ENCODE peak calls at places on chromosome 6, in four cellular contexts. A is K562, U is A549, T is GM12878. V is an unnamed sample.

GRCh38 chr6:89035252-89036106 is 45.1 kb upstream of the PNRC1 start:
- DNase-seq in A (peak), U (peak), T (no peak), V (peak)

GRCh38 chr6:56091159-56091869 is 156.1 kb downstream of the COL21A1 start:
- DNase-seq in A (no peak), U (no peak), T (no peak), V (peak)

GRCh38 chr6:41191569-41191968 is 9.4 kb downstream of the TREML2 start:
- DNase-seq in A (peak), U (peak), T (no peak), V (no peak)

GRCh38 chr6:26660096-26660425 is 515 bp upstream of the ZNF322 start:
- DNase-seq in A (peak), U (peak), T (no peak), V (peak)

GRCh38 chr6:5190467-5190866 is 70.3 kb downstream of the LYRM4 start:
- DNase-seq in A (no peak), U (peak), T (no peak), V (peak)

GRCh38 chr6:73143551-73143950 is 81.7 kb downstream of the KHDC1L start:
- DNase-seq in A (no peak), U (no peak), T (no peak), V (no peak)

GRCh38 chr6:34324738-34325444 is 67.6 kb downstream of the NUDT3 start:
- DNase-seq in A (no peak), U (no peak), T (no peak), V (peak)

GRCh38 chr6:108798672-108799355 is 49.4 kb upstream of the ARMC2 start:
- DNase-seq in A (no peak), U (no peak), T (no peak), V (no peak)

GRCh38 chr6:54618597-54618996 is 228.0 kb upstream of the FAM83B start:
- DNase-seq in A (no peak), U (no peak), T (no peak), V (no peak)

GRCh38 chr6:101195581-101195980 is 197.9 kb upstream of the GRIK2 start:
- DNase-seq in A (no peak), U (no peak), T (no peak), V (peak)

GRCh38 chr6:33905081-33905609 is 101.3 kb upstream of the MLN start:
- DNase-seq in A (peak), U (no peak), T (peak), V (no peak)

GRCh38 chr6:15246217-15247211 is 645 bp downstream of the JARID2 start:
- DNase-seq in A (no peak), U (no peak), T (no peak), V (peak)

GRCh38 chr6:11094411-11094851 is 797 bp downstream of the SMIM13 start:
- DNase-seq in A (peak), U (peak), T (no peak), V (peak)

GRCh38 chr6:37323568-37323967 is 30.2 kb upstream of the RNF8 start:
- DNase-seq in A (no peak), U (no peak), T (no peak), V (peak)

GRCh38 chr6:138540468-138540867 is 41.2 kb upstream of the NHSL1 start:
- DNase-seq in A (no peak), U (no peak), T (no peak), V (peak)

GRCh38 chr6:169386431-169387057 is 132.9 kb upstream of the THBS2 start:
- DNase-seq in A (no peak), U (no peak), T (no peak), V (peak)

GRCh38 chr6:154399097-154399496 is 42.5 kb upstream of the IPCEF1 start:
- DNase-seq in A (no peak), U (no peak), T (no peak), V (peak)

GRCh38 chr6:149846321-149846720 is 17.8 kb downstream of the LRP11 start:
- DNase-seq in A (no peak), U (no peak), T (no peak), V (peak)

GRCh38 chr6:113351183-113351834 is 505.8 kb upstream of the MARCKS start:
- DNase-seq in A (no peak), U (no peak), T (no peak), V (peak)

GRCh38 chr6:134352786-134353480 is 35.0 kb upstream of the SGK1 start:
- DNase-seq in A (no peak), U (no peak), T (no peak), V (peak)

GRCh38 chr6:126307859-126308258 is 32.1 kb upstream of the CENPW start:
- DNase-seq in A (no peak), U (no peak), T (no peak), V (peak)

GRCh38 chr6:166616261-166617226 is 10.5 kb downstream of the RPS6KA2 start:
- DNase-seq in A (no peak), U (no peak), T (no peak), V (no peak)

DNA sequence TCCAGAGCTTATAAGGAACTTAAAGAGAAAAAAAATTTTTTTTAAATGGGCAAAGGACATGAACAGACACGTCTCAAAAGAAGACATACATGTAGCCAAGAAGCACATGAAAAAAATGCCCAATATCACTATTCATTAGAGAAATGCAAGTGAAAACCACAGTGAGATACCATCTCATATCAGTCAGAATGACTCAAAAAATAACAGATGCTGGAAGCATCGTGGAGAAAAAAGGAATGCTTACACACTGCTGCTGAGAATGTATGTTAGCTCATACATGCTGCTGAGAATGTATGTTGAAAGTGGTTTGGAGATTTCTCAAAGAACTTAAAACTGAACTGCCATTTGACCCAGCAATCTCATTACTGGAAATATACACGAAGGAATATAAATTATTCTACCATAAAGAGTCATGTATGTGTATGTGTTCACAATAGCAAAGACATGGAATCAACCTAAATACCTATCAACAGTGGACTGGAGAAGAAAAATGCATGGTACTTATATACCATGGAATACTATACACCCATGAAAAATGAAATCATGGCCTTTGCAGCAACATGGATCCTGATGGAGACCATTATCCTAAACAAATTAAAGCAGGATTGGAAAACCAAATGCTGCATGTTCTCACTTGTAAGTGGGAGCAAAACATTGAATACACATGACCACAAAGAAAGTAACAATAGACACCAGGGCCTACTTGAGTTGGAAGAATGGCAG is 5.2 kb downstream of the OR11A1 start:
- DNase-seq in A (no peak), U (no peak), T (no peak), V (no peak)
- TF ChIP-seq ELK1 in A (no peak), U (no peak), T (no peak), V (no peak)

GRCh38 chr6:20921533-20921932 is 387.3 kb downstream of the CDKAL1 start:
- DNase-seq in A (no peak), U (no peak), T (no peak), V (peak)
- TF ChIP-seq ELK1 in A (no peak), U (no peak), T (no peak), V (no peak)

GRCh38 chr6:129709909-129710721 is at the start of gene ARHGAP18:
- DNase-seq in A (peak), U (peak), T (peak), V (peak)
- TF ChIP-seq ELK1 in A (no peak), U (no peak), T (no peak), V (no peak)

GRCh38 chr6:167697316-167697715 is 129.4 kb upstream of the AFDN start:
- DNase-seq in A (no peak), U (no peak), T (no peak), V (no peak)
- TF ChIP-seq ELK1 in A (no peak), U (no peak), T (no peak), V (no peak)

GRCh38 chr6:75098709-75099108 is 107.1 kb downstream of the COL12A1 start:
- DNase-seq in A (no peak), U (peak), T (no peak), V (peak)
- TF ChIP-seq ELK1 in A (no peak), U (no peak), T (no peak), V (no peak)

DNA sequence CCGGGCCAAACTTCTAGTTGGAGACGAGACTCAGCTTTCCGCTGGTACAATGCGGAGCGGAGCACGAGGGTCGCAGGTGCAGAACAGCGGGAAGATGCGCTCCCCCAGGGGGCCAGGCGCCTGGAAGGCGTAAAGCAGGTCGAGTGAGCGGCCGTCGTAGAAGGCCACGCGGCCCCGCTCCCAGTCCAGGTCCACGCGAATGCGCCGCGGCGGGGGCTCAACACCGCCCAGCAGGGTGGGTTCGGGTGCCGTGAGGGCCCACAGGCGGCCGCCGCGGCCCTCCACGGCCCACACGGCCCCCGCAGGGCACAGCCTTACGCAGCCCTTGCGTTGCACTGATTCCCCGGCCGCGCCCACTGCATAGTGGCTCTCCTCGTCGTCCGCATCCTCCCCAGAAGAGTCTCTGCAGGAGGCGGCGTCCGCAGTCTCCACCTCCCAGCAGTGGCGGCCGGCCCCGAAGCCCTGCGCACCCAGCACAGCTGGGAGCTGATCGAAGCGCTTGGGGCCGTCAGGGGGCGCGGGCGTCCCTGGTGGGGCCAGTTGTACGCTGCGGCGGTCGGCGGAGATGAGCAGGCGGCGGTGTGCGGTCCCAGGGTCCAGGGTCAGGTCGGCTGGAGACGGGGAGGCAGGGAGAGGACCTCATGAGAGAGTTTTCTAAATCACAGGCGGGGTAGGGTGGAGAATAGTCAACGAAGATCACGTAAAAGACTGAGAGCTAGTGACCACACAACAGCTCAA is 4.3 kb downstream of the PPP1R11 start:
- DNase-seq in A (no peak), U (no peak), T (no peak), V (peak)
- TF ChIP-seq ELK1 in A (no peak), U (no peak), T (no peak), V (no peak)

DNA sequence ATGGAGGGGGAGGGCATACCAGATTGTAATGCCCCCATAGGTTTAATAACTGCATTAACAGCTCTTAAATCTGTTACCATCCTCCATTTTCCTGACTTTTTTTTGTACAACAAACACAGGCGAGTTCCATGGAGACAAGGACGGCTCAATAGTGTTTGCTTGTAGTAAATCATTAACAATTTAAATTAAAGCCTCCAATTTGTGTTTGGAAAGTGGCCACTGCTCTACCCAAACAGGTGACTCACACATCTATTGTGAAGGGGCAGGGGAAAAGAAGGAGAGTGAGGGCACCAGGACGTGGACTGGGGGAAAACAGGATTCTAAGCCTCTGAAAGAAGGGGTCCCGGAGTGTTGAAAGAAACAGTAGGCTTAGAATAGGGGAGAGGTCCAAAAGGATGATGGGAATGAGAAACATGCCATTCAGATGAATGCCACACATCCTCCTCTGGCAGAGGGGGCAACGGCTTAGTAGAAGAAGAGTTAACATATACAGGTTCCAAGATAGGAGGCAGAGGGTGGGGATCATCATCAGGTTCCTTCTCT is 6.9 kb downstream of the GLYATL3 start:
- DNase-seq in A (no peak), U (no peak), T (no peak), V (no peak)
- TF ChIP-seq ELK1 in A (no peak), U (no peak), T (no peak), V (no peak)

GRCh38 chr6:43943781-43944250 is 173.8 kb downstream of the VEGFA start:
- DNase-seq in A (no peak), U (no peak), T (no peak), V (no peak)
- TF ChIP-seq ELK1 in A (no peak), U (no peak), T (no peak), V (no peak)

DNA sequence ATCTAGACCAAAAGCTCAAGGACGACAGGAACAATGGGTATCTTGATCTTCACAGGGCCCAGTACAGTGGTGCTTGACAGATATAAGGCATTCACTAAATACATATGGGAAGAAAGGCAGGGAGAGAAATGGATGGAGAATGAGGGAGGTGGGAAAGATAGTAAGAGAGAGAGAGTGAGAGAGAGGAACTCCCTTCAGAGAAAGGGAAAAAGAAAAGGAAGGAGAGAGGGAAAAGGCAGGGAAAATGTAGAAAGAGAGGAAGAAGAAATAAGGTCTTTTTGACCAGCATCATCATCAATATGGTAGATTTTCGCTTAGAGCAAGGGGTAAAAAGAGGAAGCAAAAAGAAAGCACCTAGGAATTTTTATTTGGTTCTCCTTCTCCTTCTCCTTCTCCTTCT is 760 bp upstream of the ANKRD66 start:
- DNase-seq in A (no peak), U (no peak), T (no peak), V (no peak)
- TF ChIP-seq ELK1 in A (no peak), U (no peak), T (no peak), V (no peak)

V was measured in IMR-90.